ENCODE peak calls at places on chromosomes 12 and 14, in six cellular contexts. One of them, this sample, is unnamed. For H3K4me1 and H3K36me3, the result is how much of the 10 kb centered on the place peaks cover.

GRCh38 chr12:62006076-62006732 is 254.0 kb upstream of the USP15 start:
- DNase-seq in GM23248: peak
- DNase-seq in GM12878: no peak
- DNase-seq in PC-3: peak
- DNase-seq in adipocyte: peak
- DNase-seq in HCT116: peak
- DNase-seq in this sample: peak

GRCh38 chr12:666766-667308 is 3.6 kb upstream of the NINJ2 start:
- DNase-seq in GM23248: peak
- DNase-seq in PC-3: peak
- DNase-seq in GM12878: peak
- DNase-seq in adipocyte: peak
- DNase-seq in HCT116: no peak
- DNase-seq in this sample: no peak

GRCh38 chr12:6891637-6892036 is 13.0 kb upstream of the LRRC23 start:
- DNase-seq in PC-3: no peak
- DNase-seq in HCT116: no peak
- DNase-seq in GM23248: no peak
- DNase-seq in adipocyte: no peak
- DNase-seq in GM12878: no peak
- DNase-seq in this sample: no peak

GRCh38 chr14:71487941-71488340 is 444.3 kb upstream of the RGS6 start:
- DNase-seq in adipocyte: peak
- DNase-seq in GM12878: no peak
- DNase-seq in PC-3: peak
- DNase-seq in HCT116: no peak
- DNase-seq in GM23248: peak
- DNase-seq in this sample: no peak

GRCh38 chr12:79988368-79988767 is 53.5 kb upstream of the PPP1R12A start:
- DNase-seq in HCT116: no peak
- DNase-seq in adipocyte: peak
- DNase-seq in PC-3: peak
- DNase-seq in GM23248: peak
- DNase-seq in GM12878: no peak
- DNase-seq in this sample: no peak

GRCh38 chr14:26255213-26255612 is 342.6 kb downstream of the NOVA1 start:
- DNase-seq in GM12878: no peak
- DNase-seq in HCT116: no peak
- DNase-seq in adipocyte: peak
- DNase-seq in GM23248: peak
- DNase-seq in PC-3: peak
- DNase-seq in this sample: no peak

GRCh38 chr12:2267624-2268477 is 215.1 kb downstream of the CACNA1C start:
- DNase-seq in adipocyte: peak
- DNase-seq in GM12878: no peak
- DNase-seq in HCT116: no peak
- DNase-seq in PC-3: no peak
- DNase-seq in GM23248: peak
- DNase-seq in this sample: no peak

GRCh38 chr12:92574046-92574783 is 128.6 kb upstream of the PLEKHG7 start:
- DNase-seq in GM12878: no peak
- DNase-seq in adipocyte: no peak
- DNase-seq in HCT116: peak
- DNase-seq in PC-3: peak
- DNase-seq in GM23248: peak
- DNase-seq in this sample: no peak

GRCh38 chr12:4911316-4911994 is 1.8 kb downstream of the KCNA1 start:
- DNase-seq in PC-3: no peak
- DNase-seq in GM12878: no peak
- DNase-seq in HCT116: no peak
- DNase-seq in GM23248: no peak
- DNase-seq in adipocyte: no peak
- DNase-seq in this sample: no peak

GRCh38 chr12:6551496-6552139 is 4.2 kb downstream of the IFFO1 start:
- DNase-seq in HCT116: no peak
- DNase-seq in adipocyte: peak
- DNase-seq in GM12878: no peak
- DNase-seq in GM23248: peak
- DNase-seq in PC-3: no peak
- DNase-seq in this sample: no peak

GRCh38 chr12:67193705-67194104 is 75.5 kb upstream of the CAND1 start:
- DNase-seq in HCT116: no peak
- DNase-seq in GM12878: no peak
- DNase-seq in adipocyte: peak
- DNase-seq in GM23248: peak
- DNase-seq in PC-3: peak
- DNase-seq in this sample: peak

GRCh38 chr12:81591256-81591655 is 167.9 kb downstream of the PPFIA2 start:
- DNase-seq in PC-3: no peak
- DNase-seq in HCT116: no peak
- DNase-seq in GM23248: no peak
- DNase-seq in adipocyte: no peak
- DNase-seq in GM12878: no peak
- DNase-seq in this sample: no peak

GRCh38 chr12:6975297-6976032 is 4.8 kb downstream of the EMG1 start:
- DNase-seq in adipocyte: no peak
- DNase-seq in GM12878: no peak
- DNase-seq in HCT116: no peak
- DNase-seq in GM23248: no peak
- DNase-seq in PC-3: no peak
- DNase-seq in this sample: peak

GRCh38 chr12:119780786-119781434 is 96.2 kb downstream of the CIT start:
- DNase-seq in GM12878: no peak
- DNase-seq in HCT116: peak
- DNase-seq in PC-3: peak
- DNase-seq in adipocyte: peak
- DNase-seq in GM23248: peak
- DNase-seq in this sample: no peak

GRCh38 chr14:73426877-73427276 is 31.5 kb downstream of the NUMB start:
- DNase-seq in PC-3: no peak
- DNase-seq in GM23248: peak
- DNase-seq in GM12878: no peak
- DNase-seq in HCT116: no peak
- DNase-seq in adipocyte: peak
- DNase-seq in this sample: no peak

GRCh38 chr12:67804168-67804567 is 155.6 kb downstream of the DYRK2 start:
- DNase-seq in GM12878: no peak
- DNase-seq in PC-3: no peak
- DNase-seq in HCT116: no peak
- DNase-seq in GM23248: no peak
- DNase-seq in adipocyte: no peak
- DNase-seq in this sample: peak

GRCh38 chr12:13713746-13714400 is 267.5 kb downstream of the GRIN2B start:
- DNase-seq in GM12878: no peak
- DNase-seq in GM23248: no peak
- DNase-seq in PC-3: no peak
- DNase-seq in HCT116: no peak
- DNase-seq in adipocyte: no peak
- DNase-seq in this sample: peak

GRCh38 chr12:128613821-128614220 is 209.9 kb downstream of the SLC15A4 start:
- DNase-seq in HCT116: no peak
- DNase-seq in PC-3: no peak
- DNase-seq in adipocyte: no peak
- DNase-seq in GM23248: no peak
- DNase-seq in GM12878: no peak
- DNase-seq in this sample: no peak

GRCh38 chr12:52557481-52557880 is 4.5 kb upstream of the KRT71 start:
- DNase-seq in adipocyte: no peak
- DNase-seq in HCT116: no peak
- DNase-seq in PC-3: no peak
- DNase-seq in GM12878: no peak
- DNase-seq in GM23248: no peak
- DNase-seq in this sample: no peak

GRCh38 chr12:59398164-59398563 is 197.7 kb upstream of the SLC16A7 start:
- DNase-seq in GM12878: no peak
- DNase-seq in GM23248: peak
- DNase-seq in adipocyte: no peak
- DNase-seq in HCT116: no peak
- DNase-seq in PC-3: no peak
- DNase-seq in this sample: no peak

GRCh38 chr12:59404109-59404650 is 191.6 kb upstream of the SLC16A7 start:
- DNase-seq in adipocyte: peak
- DNase-seq in GM12878: no peak
- DNase-seq in HCT116: no peak
- DNase-seq in GM23248: no peak
- DNase-seq in PC-3: no peak
- DNase-seq in this sample: no peak

GRCh38 chr12:59405992-59406391 is 189.8 kb upstream of the SLC16A7 start:
- DNase-seq in HCT116: no peak
- DNase-seq in PC-3: no peak
- DNase-seq in adipocyte: no peak
- DNase-seq in GM12878: no peak
- DNase-seq in GM23248: no peak
- DNase-seq in this sample: peak

GRCh38 chr12:59403259-59403932 is 192.4 kb upstream of the SLC16A7 start:
- DNase-seq in GM23248: peak
- DNase-seq in GM12878: no peak
- DNase-seq in adipocyte: peak
- DNase-seq in PC-3: peak
- DNase-seq in HCT116: peak
- DNase-seq in this sample: peak

GRCh38 chr12:59401862-59402261 is 194.0 kb upstream of the SLC16A7 start:
- DNase-seq in GM12878: no peak
- DNase-seq in adipocyte: no peak
- DNase-seq in GM23248: peak
- DNase-seq in PC-3: peak
- DNase-seq in HCT116: no peak
- DNase-seq in this sample: no peak
- H3K4me1 ChIP-seq in GM12878: under half
- H3K4me1 ChIP-seq in adipocyte: under half
- H3K4me1 ChIP-seq in GM23248: under half
- H3K4me1 ChIP-seq in PC-3: under half
- H3K4me1 ChIP-seq in HCT116: under half
- H3K4me1 ChIP-seq in this sample: under half

GRCh38 chr12:88445715-88446393 is 134.4 kb downstream of the KITLG start:
- DNase-seq in PC-3: no peak
- DNase-seq in adipocyte: peak
- DNase-seq in GM23248: no peak
- DNase-seq in HCT116: no peak
- DNase-seq in GM12878: no peak
- DNase-seq in this sample: no peak
- H3K9ac ChIP-seq in PC-3: no peak
- H3K9ac ChIP-seq in adipocyte: no peak
- H3K9ac ChIP-seq in GM23248: peak
- H3K9ac ChIP-seq in HCT116: no peak
- H3K9ac ChIP-seq in GM12878: no peak
- H3K9ac ChIP-seq in this sample: no peak

GRCh38 chr14:77557391-77557790 is 58.8 kb upstream of the ISM2 start:
- DNase-seq in GM23248: no peak
- DNase-seq in HCT116: no peak
- DNase-seq in GM12878: no peak
- DNase-seq in PC-3: no peak
- DNase-seq in adipocyte: no peak
- DNase-seq in this sample: no peak

GRCh38 chr14:77559381-77559780 is 57.1 kb downstream of the SPTLC2 start:
- DNase-seq in GM12878: no peak
- DNase-seq in HCT116: no peak
- DNase-seq in PC-3: no peak
- DNase-seq in GM23248: no peak
- DNase-seq in adipocyte: no peak
- DNase-seq in this sample: no peak

GRCh38 chr14:77561881-77562280 is 54.6 kb downstream of the SPTLC2 start:
- DNase-seq in PC-3: no peak
- DNase-seq in GM23248: no peak
- DNase-seq in adipocyte: no peak
- DNase-seq in GM12878: no peak
- DNase-seq in HCT116: no peak
- DNase-seq in this sample: no peak

GRCh38 chr14:77565289-77566081 is 51.0 kb downstream of the SPTLC2 start:
- DNase-seq in GM12878: no peak
- DNase-seq in GM23248: peak
- DNase-seq in adipocyte: peak
- DNase-seq in HCT116: no peak
- DNase-seq in PC-3: no peak
- DNase-seq in this sample: no peak

GRCh38 chr14:77562681-77563080 is 53.8 kb downstream of the SPTLC2 start:
- DNase-seq in adipocyte: peak
- DNase-seq in PC-3: peak
- DNase-seq in GM23248: peak
- DNase-seq in HCT116: no peak
- DNase-seq in GM12878: no peak
- DNase-seq in this sample: no peak
- H3K36me3 ChIP-seq in adipocyte: under half
- H3K36me3 ChIP-seq in PC-3: under half
- H3K36me3 ChIP-seq in GM23248: under half
- H3K36me3 ChIP-seq in HCT116: under half
- H3K36me3 ChIP-seq in GM12878: under half
- H3K36me3 ChIP-seq in this sample: under half

GRCh38 chr14:59317346-59317745 is 128.9 kb downstream of the DAAM1 start:
- DNase-seq in adipocyte: no peak
- DNase-seq in HCT116: no peak
- DNase-seq in GM23248: no peak
- DNase-seq in GM12878: no peak
- DNase-seq in PC-3: no peak
- DNase-seq in this sample: no peak

GRCh38 chr14:59318908-59319307 is 130.4 kb downstream of the DAAM1 start:
- DNase-seq in GM23248: no peak
- DNase-seq in PC-3: no peak
- DNase-seq in HCT116: no peak
- DNase-seq in GM12878: no peak
- DNase-seq in adipocyte: no peak
- DNase-seq in this sample: no peak

GRCh38 chr14:59320771-59321170 is 132.3 kb downstream of the DAAM1 start:
- DNase-seq in PC-3: no peak
- DNase-seq in GM12878: no peak
- DNase-seq in adipocyte: peak
- DNase-seq in HCT116: no peak
- DNase-seq in GM23248: peak
- DNase-seq in this sample: no peak

GRCh38 chr14:59317782-59318505 is 129.5 kb downstream of the DAAM1 start:
- DNase-seq in GM12878: no peak
- DNase-seq in adipocyte: no peak
- DNase-seq in PC-3: no peak
- DNase-seq in GM23248: no peak
- DNase-seq in HCT116: no peak
- DNase-seq in this sample: no peak

DNA sequence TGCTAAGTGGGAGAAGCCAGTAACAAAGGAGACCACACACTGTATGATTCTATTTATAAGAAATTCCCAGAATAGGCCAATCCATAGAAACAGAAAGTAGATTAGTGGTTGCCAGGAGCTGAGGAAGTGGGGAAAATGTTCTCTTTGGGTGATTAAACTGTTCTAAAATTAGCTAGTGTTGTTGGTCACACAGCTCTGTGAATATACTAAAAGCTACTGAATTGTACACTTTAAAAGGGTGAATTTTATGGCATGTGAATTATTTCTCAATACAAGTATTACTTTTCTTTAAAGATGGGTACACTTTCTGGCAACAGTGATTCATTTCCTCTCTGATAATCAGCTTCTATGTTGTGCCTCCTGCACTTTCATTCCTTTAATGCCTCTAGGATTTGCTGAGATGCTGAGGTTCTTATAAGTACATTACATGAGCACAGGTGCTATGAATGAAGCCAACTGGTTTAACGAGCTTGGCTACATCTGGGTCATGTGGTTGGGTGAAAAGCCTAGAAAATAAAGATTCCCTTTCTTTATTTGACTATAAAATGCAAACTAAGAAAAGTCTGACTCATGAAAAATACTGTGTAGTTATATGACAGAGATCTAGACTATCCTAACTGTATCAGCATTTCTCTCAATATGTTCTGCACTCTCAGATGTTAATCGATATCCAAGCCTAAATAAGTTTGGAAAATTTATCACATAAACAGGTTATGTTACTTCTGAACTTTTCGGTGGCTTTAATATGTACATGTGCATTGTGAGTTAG is 132.9 kb downstream of the DAAM1 start:
- DNase-seq in PC-3: peak
- DNase-seq in GM23248: peak
- DNase-seq in GM12878: no peak
- DNase-seq in adipocyte: peak
- DNase-seq in HCT116: no peak
- DNase-seq in this sample: no peak
- H3K4me1 ChIP-seq in PC-3: under half
- H3K4me1 ChIP-seq in GM23248: under half
- H3K4me1 ChIP-seq in GM12878: under half
- H3K4me1 ChIP-seq in adipocyte: under half
- H3K4me1 ChIP-seq in HCT116: under half
- H3K4me1 ChIP-seq in this sample: under half

This sample was measured in MM.1S.